ENCODE peak calls at places on chromosomes 12 and 14, in six cellular contexts. U is endothelial cell of umbilical vein, Z is A549, C is GM12878, G is H1, T is HCT116. E is an unnamed sample.

GRCh38 chr14:76904740-76905569 is 78.7 kb downstream of the LRRC74A start:
- DNase-seq in U (peak), Z (peak), C (peak), G (no peak), T (peak), E (peak)

GRCh38 chr12:108801736-108802665 is 55.4 kb downstream of the SSH1 start:
- DNase-seq in U (peak), Z (no peak), C (no peak), G (peak), T (no peak), E (no peak)

GRCh38 chr12:64672925-64673409 is 62.7 kb downstream of the RASSF3 start:
- DNase-seq in U (peak), Z (no peak), C (no peak), G (no peak), T (peak), E (peak)

GRCh38 chr12:103421402-103421801 is 74.4 kb downstream of the C12orf42 start:
- DNase-seq in U (no peak), Z (no peak), C (no peak), G (no peak), T (no peak), E (no peak)

GRCh38 chr12:46382974-46383653 is 10.5 kb upstream of the SLC38A2 start:
- DNase-seq in U (peak), Z (peak), C (peak), G (no peak), T (peak), E (peak)

GRCh38 chr14:44963775-44964380 is 1.9 kb downstream of the TOGARAM1 start:
- DNase-seq in U (peak), Z (no peak), C (no peak), G (no peak), T (no peak), E (peak)

GRCh38 chr12:118299791-118300460 is 72.8 kb downstream of the TAOK3 start:
- DNase-seq in U (no peak), Z (no peak), C (no peak), G (no peak), T (no peak), E (no peak)

GRCh38 chr12:26125451-26126339 is 858 bp upstream of the BHLHE41 start:
- DNase-seq in U (peak), Z (peak), C (no peak), G (no peak), T (peak), E (peak)

GRCh38 chr12:130970165-130970907 is 16.6 kb downstream of the ADGRD1 start:
- DNase-seq in U (no peak), Z (no peak), C (peak), G (no peak), T (no peak), E (no peak)

GRCh38 chr14:106586098-106586704 is 1059.8 kb downstream of the TMEM121 start:
- DNase-seq in U (no peak), Z (no peak), C (no peak), G (no peak), T (no peak), E (peak)

GRCh38 chr12:50074936-50075807 is 10.0 kb upstream of the SMARCD1 start:
- DNase-seq in U (peak), Z (peak), C (peak), G (no peak), T (peak), E (peak)

GRCh38 chr14:105168979-105169507 is 467 bp upstream of the JAG2 start:
- DNase-seq in U (peak), Z (peak), C (no peak), G (no peak), T (no peak), E (no peak)

GRCh38 chr12:96652870-96653269 is 163.5 kb downstream of the CFAP54 start:
- DNase-seq in U (no peak), Z (no peak), C (no peak), G (no peak), T (no peak), E (no peak)

GRCh38 chr12:75722714-75723200 is 211.3 kb upstream of the KRR1 start:
- DNase-seq in U (peak), Z (peak), C (peak), G (no peak), T (peak), E (peak)

GRCh38 chr12:117507547-117507946 is 146.1 kb upstream of the NOS1 start:
- DNase-seq in U (no peak), Z (no peak), C (no peak), G (no peak), T (no peak), E (no peak)

GRCh38 chr14:75132374-75133086 is 5.7 kb upstream of the NEK9 start:
- DNase-seq in U (peak), Z (peak), C (peak), G (no peak), T (peak), E (peak)

GRCh38 chr12:64318605-64319004 is 72.0 kb downstream of the C12orf56 start:
- DNase-seq in U (peak), Z (no peak), C (no peak), G (peak), T (no peak), E (peak)

GRCh38 chr14:70832536-70833305 is 23.4 kb upstream of the MAP3K9 start:
- DNase-seq in U (no peak), Z (no peak), C (no peak), G (no peak), T (no peak), E (no peak)

GRCh38 chr12:116324684-116325664 is 47.5 kb upstream of the MED13L start:
- DNase-seq in U (no peak), Z (no peak), C (no peak), G (no peak), T (no peak), E (no peak)

GRCh38 chr12:91920276-91920675 is 225.4 kb downstream of the BTG1 start:
- DNase-seq in U (peak), Z (no peak), C (no peak), G (no peak), T (no peak), E (no peak)

GRCh38 chr14:76516884-76517283 is 140.9 kb downstream of the ESRRB start:
- DNase-seq in U (no peak), Z (no peak), C (no peak), G (no peak), T (no peak), E (no peak)

GRCh38 chr12:47080725-47081502 is 1.2 kb upstream of the AMIGO2 start:
- DNase-seq in U (peak), Z (no peak), C (no peak), G (no peak), T (no peak), E (no peak)

GRCh38 chr12:82415402-82415801 is 57.1 kb downstream of the METTL25 start:
- DNase-seq in U (no peak), Z (no peak), C (no peak), G (no peak), T (no peak), E (no peak)

GRCh38 chr12:26266881-26267280 is 71.5 kb downstream of the SSPN start:
- DNase-seq in U (no peak), Z (no peak), C (no peak), G (no peak), T (no peak), E (no peak)

GRCh38 chr12:68334136-68334535 is 2.0 kb upstream of the MDM1 start:
- DNase-seq in U (peak), Z (no peak), C (peak), G (no peak), T (no peak), E (no peak)

GRCh38 chr12:130049666-130050065 is 112.6 kb upstream of the FZD10 start:
- DNase-seq in U (no peak), Z (no peak), C (no peak), G (no peak), T (no peak), E (no peak)

GRCh38 chr14:76931629-76932402 is 96.7 kb downstream of the IRF2BPL start:
- DNase-seq in U (no peak), Z (no peak), C (no peak), G (no peak), T (no peak), E (no peak)

GRCh38 chr14:33275879-33276278 is 337.2 kb downstream of the NPAS3 start:
- DNase-seq in U (no peak), Z (no peak), C (no peak), G (no peak), T (no peak), E (no peak)
- TF ChIP-seq POLR2A in U (no peak), Z (no peak), C (no peak), G (no peak), T (no peak), E (no peak)

DNA sequence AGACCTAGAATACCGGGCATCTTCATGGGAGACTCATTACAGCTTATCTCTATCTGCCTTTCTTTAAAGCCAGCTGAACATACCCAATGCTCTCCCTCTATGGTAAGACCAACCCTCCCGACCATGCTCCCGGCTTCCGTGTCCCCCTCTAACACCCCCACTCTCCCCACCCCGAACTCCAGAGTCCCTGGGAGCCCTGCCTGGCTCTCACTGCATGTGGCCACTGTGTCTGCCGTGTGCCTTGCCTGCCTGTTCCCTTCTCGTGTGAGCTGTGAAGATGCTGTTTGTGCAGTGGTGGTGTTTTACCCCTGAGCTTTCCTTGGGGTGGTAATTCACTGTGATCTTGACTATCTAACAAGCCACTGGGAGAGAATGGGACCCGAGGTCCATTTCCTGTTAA is 146.4 kb upstream of the FKBP4 start:
- DNase-seq in U (no peak), Z (no peak), C (no peak), G (no peak), T (no peak), E (no peak)
- TF ChIP-seq MAX in U (no peak), Z (no peak), C (no peak), G (no peak), T (no peak), E (no peak)

GRCh38 chr14:35400707-35401421 is 3.7 kb downstream of the NFKBIA start:
- DNase-seq in U (peak), Z (no peak), C (no peak), G (no peak), T (no peak), E (peak)
- TF ChIP-seq POLR2A in U (peak), Z (no peak), C (peak), G (no peak), T (no peak), E (no peak)

GRCh38 chr14:100252684-100253083 is 13.7 kb downstream of the YY1 start:
- DNase-seq in U (no peak), Z (no peak), C (no peak), G (no peak), T (no peak), E (no peak)

GRCh38 chr14:100241279-100241678 is 2.3 kb downstream of the YY1 start:
- DNase-seq in U (peak), Z (no peak), C (no peak), G (no peak), T (no peak), E (no peak)

GRCh38 chr14:100246136-100246535 is 7.2 kb downstream of the YY1 start:
- DNase-seq in U (no peak), Z (no peak), C (no peak), G (no peak), T (no peak), E (no peak)

GRCh38 chr14:100250732-100251465 is 12.0 kb downstream of the YY1 start:
- DNase-seq in U (no peak), Z (no peak), C (no peak), G (no peak), T (no peak), E (no peak)

DNA sequence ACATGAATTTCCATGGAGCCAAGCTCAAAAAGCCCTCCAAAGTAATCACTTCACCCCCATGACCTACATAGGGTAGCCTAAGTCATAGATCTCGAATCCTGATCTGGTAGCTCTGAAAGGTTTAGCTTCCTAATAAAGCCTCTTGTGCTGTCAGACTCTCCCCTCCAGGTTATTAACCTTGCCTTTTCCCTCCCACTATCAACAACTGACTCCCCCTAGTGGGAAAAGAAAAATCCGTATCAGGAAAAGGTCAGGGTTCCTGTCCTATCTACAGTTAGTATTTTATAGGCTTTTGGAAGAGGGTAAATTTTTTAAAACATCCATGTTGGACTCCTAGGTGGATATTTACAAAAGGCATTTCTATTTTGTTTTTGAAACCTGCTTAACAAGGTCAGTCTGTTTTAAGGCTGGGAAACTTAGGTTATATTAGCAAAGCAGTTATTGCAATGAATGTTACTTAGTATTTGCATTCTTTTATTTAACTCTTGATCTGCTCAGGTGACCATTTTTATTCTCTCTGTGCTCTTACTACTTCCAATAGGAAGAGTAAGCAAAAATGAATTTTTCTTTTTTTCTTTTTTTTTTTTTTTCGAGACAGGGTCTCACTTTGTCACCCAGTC is 8.0 kb downstream of the YY1 start:
- DNase-seq in U (peak), Z (peak), C (no peak), G (no peak), T (peak), E (peak)
- TF ChIP-seq MAX in U (no peak), Z (no peak), C (no peak), G (no peak), T (no peak), E (no peak)

GRCh38 chr12:123145211-123145610 is 5.7 kb downstream of the PITPNM2 start:
- DNase-seq in U (no peak), Z (no peak), C (no peak), G (no peak), T (no peak), E (no peak)

GRCh38 chr12:123143753-123144461 is 7.0 kb downstream of the PITPNM2 start:
- DNase-seq in U (no peak), Z (no peak), C (no peak), G (no peak), T (no peak), E (no peak)

GRCh38 chr12:123142518-123142840 is 8.4 kb downstream of the PITPNM2 start:
- DNase-seq in U (no peak), Z (no peak), C (no peak), G (no peak), T (no peak), E (no peak)

GRCh38 chr12:123141615-123142517 is 9.0 kb downstream of the PITPNM2 start:
- DNase-seq in U (peak), Z (no peak), C (no peak), G (no peak), T (peak), E (peak)

DNA sequence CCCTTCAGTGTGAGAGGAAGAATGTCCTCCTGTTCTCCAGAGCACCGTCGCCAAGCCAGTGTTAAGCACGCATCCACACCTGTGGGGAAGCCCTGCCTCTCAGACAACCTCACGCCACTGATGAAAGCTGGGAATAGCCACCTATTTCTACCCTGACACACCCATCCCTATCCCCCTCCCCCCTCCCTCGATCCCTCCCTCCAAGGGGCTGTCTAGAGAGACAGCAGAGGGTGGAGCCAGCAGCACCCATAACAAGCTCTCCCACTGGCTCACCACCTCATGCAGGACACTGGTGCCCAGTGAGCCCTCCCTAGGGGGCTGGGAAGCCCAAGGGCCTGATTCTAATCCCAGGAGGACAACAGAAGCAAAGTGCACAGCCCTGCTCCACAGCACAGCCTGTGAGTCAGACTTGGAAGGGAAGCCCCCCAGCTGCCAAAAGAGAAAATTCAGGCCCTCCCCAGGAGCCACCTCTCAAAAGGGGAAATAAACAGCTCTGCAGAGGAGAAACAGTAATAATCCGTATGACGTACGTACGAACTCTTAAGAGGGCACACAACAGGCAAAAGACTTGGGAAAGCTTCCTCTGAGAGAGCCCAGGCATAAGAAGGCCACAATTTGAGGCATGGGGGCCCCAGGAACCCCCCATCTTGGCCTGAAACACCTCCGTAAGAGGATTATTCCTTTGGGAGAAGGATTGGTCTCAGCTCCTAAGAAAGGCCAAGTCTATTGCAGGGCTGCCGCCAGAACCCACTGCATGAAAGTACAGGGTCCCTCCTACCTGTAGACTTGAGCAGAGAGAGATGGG is 7.7 kb downstream of the PITPNM2 start:
- DNase-seq in U (no peak), Z (no peak), C (no peak), G (no peak), T (peak), E (peak)
- TF ChIP-seq POLR2A in U (no peak), Z (no peak), C (no peak), G (no peak), T (no peak), E (peak)

DNA sequence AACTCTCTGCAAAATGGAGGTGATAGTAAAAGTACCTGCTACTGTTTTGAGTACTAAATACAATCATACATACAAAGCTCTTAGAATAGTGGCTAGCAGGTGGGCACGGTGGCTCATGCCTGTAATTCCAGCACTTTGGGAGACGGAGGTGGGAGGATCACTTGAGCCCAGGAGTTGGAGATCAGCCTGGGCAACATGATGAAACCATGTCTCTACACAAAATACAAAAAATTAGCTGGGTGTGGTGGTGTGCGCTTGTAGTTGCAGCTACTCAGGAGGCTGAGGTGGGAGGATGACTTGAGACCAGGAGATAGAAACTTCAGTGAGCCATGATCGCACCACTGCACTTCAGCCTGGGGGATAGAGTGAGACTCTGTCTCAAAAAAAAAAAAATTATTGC is 28.8 kb upstream of the APPL2 start:
- DNase-seq in U (no peak), Z (no peak), C (no peak), G (no peak), T (no peak), E (no peak)
- TF ChIP-seq MAX in U (no peak), Z (no peak), C (no peak), G (no peak), T (no peak), E (no peak)

GRCh38 chr14:31026395-31027096 is 367 bp upstream of the STRN3 start:
- DNase-seq in U (peak), Z (peak), C (peak), G (peak), T (peak), E (peak)
- TF ChIP-seq POLR2A in U (peak), Z (no peak), C (peak), G (peak), T (peak), E (no peak)

DNA sequence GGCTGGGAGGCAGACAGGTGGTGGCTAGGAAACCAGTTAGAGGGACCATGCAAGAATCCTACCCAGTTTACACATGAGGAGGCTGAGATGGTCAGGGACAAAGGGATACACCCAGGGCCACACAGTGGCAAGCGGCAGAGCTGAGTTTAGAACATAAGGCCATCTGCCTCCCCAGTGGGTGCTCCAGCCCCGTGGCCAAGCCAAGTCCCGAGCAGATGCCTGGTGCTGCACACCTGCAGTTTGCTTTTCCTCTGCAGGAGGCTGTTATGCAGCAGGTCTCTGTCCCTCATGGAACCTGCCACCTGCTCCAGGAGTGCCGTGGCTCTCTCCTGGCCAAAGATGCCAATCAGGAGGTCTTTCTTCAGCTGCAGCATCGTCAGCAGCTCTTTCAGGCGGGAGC is 70.8 kb downstream of the SYNE3 start:
- DNase-seq in U (no peak), Z (no peak), C (no peak), G (no peak), T (no peak), E (no peak)
- TF ChIP-seq MAX in U (no peak), Z (no peak), C (no peak), G (no peak), T (no peak), E (no peak)